ENCODE peak calls at places on chromosome 1, in eight cellular contexts. One of them, this sample, is unnamed.

GRCh38 chr1:27659497-27660299 is 12.3 kb downstream of the IFI6 start:
- DNase-seq in CD4-positive, alpha-beta T cell: peak
- DNase-seq in T-helper 22 cell: peak
- DNase-seq in T-helper 17 cell: peak
- DNase-seq in erythroblast: peak
- DNase-seq in epithelial cell of esophagus: peak
- DNase-seq in stimulated activated CD4-positive, alpha-beta T cell treated with anti-CD3 and anti-CD28 coated beads, Interleukin-15, amount 100 ng/mL, for 24 hours: peak
- DNase-seq in activated CD4-positive, alpha-beta T cell treated with anti-CD3 and anti-CD28 coated beads, Interleukin-2, amount 50 U/mL, for 48 hours: peak
- DNase-seq in this sample: no peak

GRCh38 chr1:207055386-207056001 is 2.4 kb downstream of the PFKFB2 start:
- DNase-seq in CD4-positive, alpha-beta T cell: no peak
- DNase-seq in activated CD4-positive, alpha-beta T cell treated with anti-CD3 and anti-CD28 coated beads, Interleukin-2, amount 50 U/mL, for 48 hours: no peak
- DNase-seq in T-helper 17 cell: no peak
- DNase-seq in stimulated activated CD4-positive, alpha-beta T cell treated with anti-CD3 and anti-CD28 coated beads, Interleukin-15, amount 100 ng/mL, for 24 hours: no peak
- DNase-seq in erythroblast: no peak
- DNase-seq in epithelial cell of esophagus: no peak
- DNase-seq in T-helper 22 cell: no peak
- DNase-seq in this sample: no peak

GRCh38 chr1:38173157-38173831 is 126.7 kb upstream of the POU3F1 start:
- DNase-seq in erythroblast: no peak
- DNase-seq in CD4-positive, alpha-beta T cell: no peak
- DNase-seq in stimulated activated CD4-positive, alpha-beta T cell treated with anti-CD3 and anti-CD28 coated beads, Interleukin-15, amount 100 ng/mL, for 24 hours: no peak
- DNase-seq in activated CD4-positive, alpha-beta T cell treated with anti-CD3 and anti-CD28 coated beads, Interleukin-2, amount 50 U/mL, for 48 hours: no peak
- DNase-seq in T-helper 22 cell: no peak
- DNase-seq in T-helper 17 cell: no peak
- DNase-seq in epithelial cell of esophagus: peak
- DNase-seq in this sample: no peak

GRCh38 chr1:6071219-6071618 is 25.5 kb downstream of the KCNAB2 start:
- DNase-seq in activated CD4-positive, alpha-beta T cell treated with anti-CD3 and anti-CD28 coated beads, Interleukin-2, amount 50 U/mL, for 48 hours: no peak
- DNase-seq in epithelial cell of esophagus: no peak
- DNase-seq in T-helper 17 cell: no peak
- DNase-seq in T-helper 22 cell: no peak
- DNase-seq in CD4-positive, alpha-beta T cell: no peak
- DNase-seq in stimulated activated CD4-positive, alpha-beta T cell treated with anti-CD3 and anti-CD28 coated beads, Interleukin-15, amount 100 ng/mL, for 24 hours: no peak
- DNase-seq in erythroblast: no peak
- DNase-seq in this sample: no peak

GRCh38 chr1:241432241-241432640 is 75.2 kb upstream of the RGS7 start:
- DNase-seq in stimulated activated CD4-positive, alpha-beta T cell treated with anti-CD3 and anti-CD28 coated beads, Interleukin-15, amount 100 ng/mL, for 24 hours: no peak
- DNase-seq in erythroblast: no peak
- DNase-seq in CD4-positive, alpha-beta T cell: no peak
- DNase-seq in T-helper 22 cell: no peak
- DNase-seq in epithelial cell of esophagus: no peak
- DNase-seq in T-helper 17 cell: no peak
- DNase-seq in activated CD4-positive, alpha-beta T cell treated with anti-CD3 and anti-CD28 coated beads, Interleukin-2, amount 50 U/mL, for 48 hours: no peak
- DNase-seq in this sample: no peak

GRCh38 chr1:54291276-54292014 is 91.5 kb downstream of the MRPL37 start:
- DNase-seq in epithelial cell of esophagus: no peak
- DNase-seq in activated CD4-positive, alpha-beta T cell treated with anti-CD3 and anti-CD28 coated beads, Interleukin-2, amount 50 U/mL, for 48 hours: no peak
- DNase-seq in CD4-positive, alpha-beta T cell: no peak
- DNase-seq in erythroblast: no peak
- DNase-seq in T-helper 17 cell: no peak
- DNase-seq in T-helper 22 cell: no peak
- DNase-seq in stimulated activated CD4-positive, alpha-beta T cell treated with anti-CD3 and anti-CD28 coated beads, Interleukin-15, amount 100 ng/mL, for 24 hours: no peak
- DNase-seq in this sample: no peak

GRCh38 chr1:154485106-154485505 is 16.9 kb upstream of the TDRD10 start:
- DNase-seq in stimulated activated CD4-positive, alpha-beta T cell treated with anti-CD3 and anti-CD28 coated beads, Interleukin-15, amount 100 ng/mL, for 24 hours: no peak
- DNase-seq in T-helper 22 cell: no peak
- DNase-seq in activated CD4-positive, alpha-beta T cell treated with anti-CD3 and anti-CD28 coated beads, Interleukin-2, amount 50 U/mL, for 48 hours: no peak
- DNase-seq in erythroblast: no peak
- DNase-seq in T-helper 17 cell: no peak
- DNase-seq in epithelial cell of esophagus: no peak
- DNase-seq in CD4-positive, alpha-beta T cell: no peak
- DNase-seq in this sample: no peak

GRCh38 chr1:205770618-205771017 is 4.7 kb downstream of the RAB29 start:
- DNase-seq in stimulated activated CD4-positive, alpha-beta T cell treated with anti-CD3 and anti-CD28 coated beads, Interleukin-15, amount 100 ng/mL, for 24 hours: no peak
- DNase-seq in erythroblast: no peak
- DNase-seq in activated CD4-positive, alpha-beta T cell treated with anti-CD3 and anti-CD28 coated beads, Interleukin-2, amount 50 U/mL, for 48 hours: no peak
- DNase-seq in CD4-positive, alpha-beta T cell: no peak
- DNase-seq in T-helper 17 cell: no peak
- DNase-seq in epithelial cell of esophagus: peak
- DNase-seq in T-helper 22 cell: no peak
- DNase-seq in this sample: no peak

GRCh38 chr1:39354572-39354971 is 136.9 kb upstream of the BMP8A start:
- DNase-seq in epithelial cell of esophagus: no peak
- DNase-seq in CD4-positive, alpha-beta T cell: no peak
- DNase-seq in T-helper 22 cell: no peak
- DNase-seq in activated CD4-positive, alpha-beta T cell treated with anti-CD3 and anti-CD28 coated beads, Interleukin-2, amount 50 U/mL, for 48 hours: no peak
- DNase-seq in erythroblast: no peak
- DNase-seq in stimulated activated CD4-positive, alpha-beta T cell treated with anti-CD3 and anti-CD28 coated beads, Interleukin-15, amount 100 ng/mL, for 24 hours: no peak
- DNase-seq in T-helper 17 cell: no peak
- DNase-seq in this sample: no peak

GRCh38 chr1:9655127-9655723 is 3.7 kb downstream of the PIK3CD start:
- DNase-seq in activated CD4-positive, alpha-beta T cell treated with anti-CD3 and anti-CD28 coated beads, Interleukin-2, amount 50 U/mL, for 48 hours: peak
- DNase-seq in stimulated activated CD4-positive, alpha-beta T cell treated with anti-CD3 and anti-CD28 coated beads, Interleukin-15, amount 100 ng/mL, for 24 hours: peak
- DNase-seq in T-helper 22 cell: peak
- DNase-seq in erythroblast: no peak
- DNase-seq in epithelial cell of esophagus: no peak
- DNase-seq in T-helper 17 cell: no peak
- DNase-seq in CD4-positive, alpha-beta T cell: no peak
- DNase-seq in this sample: no peak

GRCh38 chr1:205974712-205975111 is 28.5 kb downstream of the RAB7B start:
- DNase-seq in epithelial cell of esophagus: no peak
- DNase-seq in T-helper 22 cell: no peak
- DNase-seq in CD4-positive, alpha-beta T cell: no peak
- DNase-seq in erythroblast: no peak
- DNase-seq in T-helper 17 cell: no peak
- DNase-seq in stimulated activated CD4-positive, alpha-beta T cell treated with anti-CD3 and anti-CD28 coated beads, Interleukin-15, amount 100 ng/mL, for 24 hours: no peak
- DNase-seq in activated CD4-positive, alpha-beta T cell treated with anti-CD3 and anti-CD28 coated beads, Interleukin-2, amount 50 U/mL, for 48 hours: no peak
- DNase-seq in this sample: no peak

GRCh38 chr1:206041640-206042039 is 11.3 kb upstream of the RHEX start:
- DNase-seq in CD4-positive, alpha-beta T cell: no peak
- DNase-seq in epithelial cell of esophagus: peak
- DNase-seq in erythroblast: no peak
- DNase-seq in T-helper 17 cell: no peak
- DNase-seq in T-helper 22 cell: no peak
- DNase-seq in activated CD4-positive, alpha-beta T cell treated with anti-CD3 and anti-CD28 coated beads, Interleukin-2, amount 50 U/mL, for 48 hours: no peak
- DNase-seq in stimulated activated CD4-positive, alpha-beta T cell treated with anti-CD3 and anti-CD28 coated beads, Interleukin-15, amount 100 ng/mL, for 24 hours: no peak
- DNase-seq in this sample: no peak

GRCh38 chr1:211939876-211940468 is 95.4 kb downstream of the INTS7 start:
- DNase-seq in activated CD4-positive, alpha-beta T cell treated with anti-CD3 and anti-CD28 coated beads, Interleukin-2, amount 50 U/mL, for 48 hours: peak
- DNase-seq in epithelial cell of esophagus: no peak
- DNase-seq in T-helper 22 cell: no peak
- DNase-seq in erythroblast: no peak
- DNase-seq in stimulated activated CD4-positive, alpha-beta T cell treated with anti-CD3 and anti-CD28 coated beads, Interleukin-15, amount 100 ng/mL, for 24 hours: peak
- DNase-seq in T-helper 17 cell: no peak
- DNase-seq in CD4-positive, alpha-beta T cell: no peak
- DNase-seq in this sample: no peak

GRCh38 chr1:36352910-36353878 is 29.7 kb upstream of the EVA1B start:
- DNase-seq in T-helper 17 cell: no peak
- DNase-seq in activated CD4-positive, alpha-beta T cell treated with anti-CD3 and anti-CD28 coated beads, Interleukin-2, amount 50 U/mL, for 48 hours: no peak
- DNase-seq in T-helper 22 cell: no peak
- DNase-seq in CD4-positive, alpha-beta T cell: no peak
- DNase-seq in epithelial cell of esophagus: peak
- DNase-seq in stimulated activated CD4-positive, alpha-beta T cell treated with anti-CD3 and anti-CD28 coated beads, Interleukin-15, amount 100 ng/mL, for 24 hours: no peak
- DNase-seq in erythroblast: no peak
- DNase-seq in this sample: no peak

GRCh38 chr1:9376886-9377333 is 84.2 kb downstream of the SPSB1 start:
- DNase-seq in erythroblast: no peak
- DNase-seq in activated CD4-positive, alpha-beta T cell treated with anti-CD3 and anti-CD28 coated beads, Interleukin-2, amount 50 U/mL, for 48 hours: no peak
- DNase-seq in CD4-positive, alpha-beta T cell: no peak
- DNase-seq in T-helper 17 cell: no peak
- DNase-seq in T-helper 22 cell: no peak
- DNase-seq in epithelial cell of esophagus: no peak
- DNase-seq in stimulated activated CD4-positive, alpha-beta T cell treated with anti-CD3 and anti-CD28 coated beads, Interleukin-15, amount 100 ng/mL, for 24 hours: no peak
- DNase-seq in this sample: no peak

GRCh38 chr1:111516008-111516535 is 12.6 kb upstream of the ADORA3 start:
- DNase-seq in CD4-positive, alpha-beta T cell: no peak
- DNase-seq in T-helper 22 cell: no peak
- DNase-seq in erythroblast: peak
- DNase-seq in stimulated activated CD4-positive, alpha-beta T cell treated with anti-CD3 and anti-CD28 coated beads, Interleukin-15, amount 100 ng/mL, for 24 hours: peak
- DNase-seq in epithelial cell of esophagus: peak
- DNase-seq in activated CD4-positive, alpha-beta T cell treated with anti-CD3 and anti-CD28 coated beads, Interleukin-2, amount 50 U/mL, for 48 hours: peak
- DNase-seq in T-helper 17 cell: no peak
- DNase-seq in this sample: no peak

This sample was measured in retinal pigment epithelial cell.